ENCODE peak calls at places on chromosomes 16 and 17, in six cellular contexts. Z is NCI-H1092 treated with DMSO at 0.1 percent for 48 hours, J is GM04504, D is anterior cingulate cortex, W is non-pigmented ciliary epithelial cell, U is adipocyte. K is an unnamed sample.

GRCh38 chr17:78337244-78338109 is 22.4 kb downstream of the SOCS3 start:
- DNase-seq in Z (no peak), J (no peak), D (no peak), W (no peak), U (no peak), K (peak; percentile 96)

GRCh38 chr16:8946544-8946943 is 17.2 kb downstream of the USP7 start:
- DNase-seq in Z (no peak), J (no peak), D (no peak), W (no peak), U (no peak), K (no peak)

GRCh38 chr17:16437083-16437482 is 21.7 kb downstream of the TRPV2 start:
- DNase-seq in Z (no peak), J (no peak), D (no peak), W (no peak), U (no peak), K (no peak)

GRCh38 chr17:2415081-2415480 is 14.2 kb upstream of the MNT start:
- DNase-seq in Z (no peak), J (no peak), D (no peak), W (no peak), U (no peak), K (no peak)

GRCh38 chr16:87490091-87490798 is 2.6 kb downstream of the ZCCHC14 start:
- DNase-seq in Z (no peak), J (no peak), D (no peak), W (no peak), U (peak; percentile 26), K (no peak)

GRCh38 chr16:3577302-3577752 is at the start of gene NLRC3:
- DNase-seq in Z (no peak), J (no peak), D (no peak), W (no peak), U (no peak), K (no peak)

GRCh38 chr16:592518-593306 is 2.8 kb downstream of the RAB40C start:
- DNase-seq in Z (peak; percentile 61), J (no peak), D (peak; percentile 56), W (no peak), U (peak; percentile 28), K (no peak)

GRCh38 chr17:28723159-28723835 is 2.7 kb downstream of the TLCD1 start:
- DNase-seq in Z (no peak), J (no peak), D (no peak), W (no peak), U (no peak), K (no peak)

GRCh38 chr17:15398291-15398690 is 56.9 kb upstream of the TEKT3 start:
- DNase-seq in Z (peak; percentile 71), J (no peak), D (no peak), W (no peak), U (no peak), K (no peak)

GRCh38 chr16:56628486-56629035 is 3.0 kb downstream of the MT1E start:
- DNase-seq in Z (no peak), J (no peak), D (no peak), W (no peak), U (no peak), K (no peak)

GRCh38 chr17:17937958-17938357 is 34.2 kb downstream of the TOM1L2 start:
- DNase-seq in Z (no peak), J (no peak), D (no peak), W (no peak), U (no peak), K (no peak)

GRCh38 chr16:50496990-50497389 is 51.2 kb upstream of the NKD1 start:
- DNase-seq in Z (no peak), J (no peak), D (no peak), W (no peak), U (no peak), K (no peak)

GRCh38 chr17:50672831-50673551 is 34.7 kb downstream of the ANKRD40 start:
- DNase-seq in Z (no peak), J (no peak), D (no peak), W (no peak), U (no peak), K (no peak)

GRCh38 chr16:77971306-77972131 is 50.8 kb upstream of the CLEC3A start:
- DNase-seq in Z (peak; percentile 73), J (peak; percentile 52), D (peak; percentile 53), W (no peak), U (peak; percentile 53), K (peak; percentile 31)

GRCh38 chr16:50021509-50021908 is 3.5 kb upstream of the CNEP1R1 start:
- DNase-seq in Z (no peak), J (no peak), D (no peak), W (no peak), U (no peak), K (no peak)

GRCh38 chr17:82241926-82242697 is 13.3 kb downstream of the SLC16A3 start:
- DNase-seq in Z (no peak), J (no peak), D (no peak), W (no peak), U (no peak), K (no peak)

GRCh38 chr17:43983515-43984411 is 20.7 kb upstream of the NAGS start:
- DNase-seq in Z (peak; percentile 7), J (no peak), D (no peak), W (no peak), U (no peak), K (peak; percentile 34)

GRCh38 chr17:48375356-48375755 is 54.7 kb downstream of the SKAP1 start:
- DNase-seq in Z (no peak), J (peak; percentile 17), D (no peak), W (peak; percentile 46), U (no peak), K (no peak)

GRCh38 chr17:57915980-57916757 is 39.0 kb downstream of the CUEDC1 start:
- DNase-seq in Z (peak; percentile 89), J (no peak), D (peak; percentile 30), W (no peak), U (no peak), K (no peak)

GRCh38 chr16:55294947-55295346 is 29.1 kb upstream of the IRX6 start:
- DNase-seq in Z (no peak), J (peak; percentile 7), D (no peak), W (no peak), U (peak; percentile 8), K (no peak)

GRCh38 chr16:66728117-66728787 is 23.2 kb downstream of the DYNC1LI2 start:
- DNase-seq in Z (peak; percentile 72), J (no peak), D (no peak), W (no peak), U (peak; percentile 87), K (peak; percentile 66)

GRCh38 chr17:74670329-74670728 is 42.4 kb downstream of the CD300LF start:
- DNase-seq in Z (no peak), J (no peak), D (no peak), W (no peak), U (no peak), K (no peak)

GRCh38 chr17:10574324-10574723 is 24.9 kb upstream of the MYH2 start:
- DNase-seq in Z (no peak), J (peak; percentile 17), D (no peak), W (no peak), U (no peak), K (no peak)

GRCh38 chr17:81409190-81409935 is 14.1 kb downstream of the BAHCC1 start:
- DNase-seq in Z (peak; percentile 60), J (no peak), D (no peak), W (no peak), U (no peak), K (no peak)

GRCh38 chr16:4283939-4284338 is 11.1 kb upstream of the TFAP4 start:
- DNase-seq in Z (no peak), J (no peak), D (no peak), W (no peak), U (no peak), K (no peak)

K was measured in A549.